ENCODE peak calls at places on chromosome 5, in ten cellular contexts. L is amniotic stem cell; C is EL; B is activated CD4-positive, CD25-positive, alpha-beta regulatory T cell; D is memory B cell; F is pancreas; J is GM12865; G is sigmoid colon; R is adrenal gland; H is SK-MEL-5. V is an unnamed sample.

GRCh38 chr5:159211712-159212111 is 2.4 kb upstream of the RNF145 start:
- DNase-seq in F (no peak), D (no peak), C (no peak), J (no peak), B (no peak), R (no peak), H (no peak), L (no peak), G (no peak), V (no peak)

GRCh38 chr5:53031695-53032096 is 42.5 kb downstream of the ITGA2 start:
- DNase-seq in C (peak), G (no peak), H (no peak), B (no peak), L (peak), D (no peak), R (peak), F (no peak), J (no peak), V (peak)

GRCh38 chr5:116492016-116492623 is 82.5 kb downstream of the SEMA6A start:
- DNase-seq in H (peak), C (peak), J (peak), L (peak), R (no peak), G (no peak), F (no peak), D (no peak), B (no peak), V (peak)

GRCh38 chr5:33291216-33292000 is 149.4 kb upstream of the TARS1 start:
- DNase-seq in R (no peak), J (no peak), C (no peak), G (no peak), L (no peak), F (no peak), H (no peak), D (no peak), B (no peak), V (no peak)

GRCh38 chr5:59622848-59623247 is 270.7 kb downstream of the PDE4D start:
- DNase-seq in D (no peak), B (no peak), R (no peak), G (no peak), L (no peak), H (no peak), J (no peak), F (no peak), C (no peak), V (no peak)

GRCh38 chr5:2338686-2339085 is 412.8 kb downstream of the IRX2 start:
- DNase-seq in L (no peak), J (no peak), B (no peak), H (no peak), D (no peak), F (no peak), R (no peak), G (no peak), C (no peak), V (no peak)

GRCh38 chr5:175709276-175709781 is 51.5 kb downstream of the HRH2 start:
- DNase-seq in H (no peak), C (no peak), R (no peak), L (no peak), B (no peak), G (peak), F (peak), J (no peak), D (no peak), V (no peak)

GRCh38 chr5:132677191-132677590 is 3.4 kb downstream of the IL4 start:
- DNase-seq in C (peak), L (peak), D (no peak), B (no peak), J (no peak), G (no peak), R (peak), H (peak), F (no peak), V (no peak)

GRCh38 chr5:67985686-67986387 is 229.7 kb upstream of the PIK3R1 start:
- DNase-seq in B (no peak), D (no peak), J (no peak), L (no peak), R (no peak), G (no peak), H (no peak), C (no peak), F (no peak), V (no peak)

GRCh38 chr5:34655354-34655991 is 655 bp upstream of the RAI14 start:
- DNase-seq in G (peak), R (peak), B (no peak), J (peak), F (peak), L (peak), H (peak), C (peak), D (no peak), V (no peak)

GRCh38 chr5:140926903-140927573 is 939 bp downstream of the PCDHAC1 start:
- DNase-seq in B (no peak), F (peak), L (no peak), C (peak), R (no peak), G (peak), H (no peak), J (no peak), D (no peak), V (no peak)